ENCODE peak calls at places on chromosomes 11 and 22, in eight cellular contexts. One of them, this sample, is unnamed.

GRCh38 chr11:58561394-58562102 is 14.1 kb downstream of the LPXN start:
- DNase-seq in SK-N-SH: no peak
- DNase-seq in MM.1S: no peak
- DNase-seq in neural progenitor cell: peak
- DNase-seq in GM23338: no peak
- DNase-seq in OCI-LY7: no peak
- DNase-seq in HCT116: no peak
- DNase-seq in hepatocyte: no peak
- DNase-seq in this sample: no peak

GRCh38 chr11:118930152-118930712 is 4.5 kb upstream of the BCL9L start:
- DNase-seq in SK-N-SH: peak
- DNase-seq in MM.1S: peak
- DNase-seq in neural progenitor cell: peak
- DNase-seq in GM23338: peak
- DNase-seq in OCI-LY7: peak
- DNase-seq in HCT116: peak
- DNase-seq in hepatocyte: peak
- DNase-seq in this sample: peak

GRCh38 chr11:134033276-134033675 is 35.6 kb upstream of the JAM3 start:
- DNase-seq in SK-N-SH: no peak
- DNase-seq in MM.1S: no peak
- DNase-seq in neural progenitor cell: no peak
- DNase-seq in GM23338: no peak
- DNase-seq in OCI-LY7: no peak
- DNase-seq in HCT116: no peak
- DNase-seq in hepatocyte: no peak
- DNase-seq in this sample: no peak

GRCh38 chr11:68857037-68857586 is 15.4 kb upstream of the CPT1A start:
- DNase-seq in SK-N-SH: no peak
- DNase-seq in MM.1S: no peak
- DNase-seq in neural progenitor cell: no peak
- DNase-seq in GM23338: no peak
- DNase-seq in OCI-LY7: no peak
- DNase-seq in HCT116: no peak
- DNase-seq in hepatocyte: no peak
- DNase-seq in this sample: peak

GRCh38 chr11:13216019-13217006 is 61.3 kb upstream of the BMAL1 start:
- DNase-seq in SK-N-SH: no peak
- DNase-seq in MM.1S: no peak
- DNase-seq in neural progenitor cell: peak
- DNase-seq in GM23338: peak
- DNase-seq in OCI-LY7: no peak
- DNase-seq in HCT116: peak
- DNase-seq in hepatocyte: peak
- DNase-seq in this sample: peak

GRCh38 chr11:119759324-119759723 is 30.3 kb upstream of the NECTIN1 start:
- DNase-seq in SK-N-SH: no peak
- DNase-seq in MM.1S: no peak
- DNase-seq in neural progenitor cell: no peak
- DNase-seq in GM23338: no peak
- DNase-seq in OCI-LY7: no peak
- DNase-seq in HCT116: peak
- DNase-seq in hepatocyte: peak
- DNase-seq in this sample: peak

GRCh38 chr11:125871391-125872137 is 15.9 kb upstream of the HYLS1 start:
- DNase-seq in SK-N-SH: peak
- DNase-seq in MM.1S: peak
- DNase-seq in neural progenitor cell: peak
- DNase-seq in GM23338: peak
- DNase-seq in OCI-LY7: peak
- DNase-seq in HCT116: peak
- DNase-seq in hepatocyte: peak
- DNase-seq in this sample: peak

GRCh38 chr11:11075515-11076171 is 217.8 kb upstream of the ZBED5 start:
- DNase-seq in SK-N-SH: peak
- DNase-seq in MM.1S: no peak
- DNase-seq in neural progenitor cell: no peak
- DNase-seq in GM23338: peak
- DNase-seq in OCI-LY7: no peak
- DNase-seq in HCT116: no peak
- DNase-seq in hepatocyte: no peak
- DNase-seq in this sample: peak

GRCh38 chr22:46287873-46288751 is 8.6 kb upstream of the GTSE1 start:
- DNase-seq in SK-N-SH: no peak
- DNase-seq in MM.1S: peak
- DNase-seq in neural progenitor cell: no peak
- DNase-seq in GM23338: no peak
- DNase-seq in OCI-LY7: peak
- DNase-seq in HCT116: no peak
- DNase-seq in hepatocyte: no peak
- DNase-seq in this sample: no peak

DNA sequence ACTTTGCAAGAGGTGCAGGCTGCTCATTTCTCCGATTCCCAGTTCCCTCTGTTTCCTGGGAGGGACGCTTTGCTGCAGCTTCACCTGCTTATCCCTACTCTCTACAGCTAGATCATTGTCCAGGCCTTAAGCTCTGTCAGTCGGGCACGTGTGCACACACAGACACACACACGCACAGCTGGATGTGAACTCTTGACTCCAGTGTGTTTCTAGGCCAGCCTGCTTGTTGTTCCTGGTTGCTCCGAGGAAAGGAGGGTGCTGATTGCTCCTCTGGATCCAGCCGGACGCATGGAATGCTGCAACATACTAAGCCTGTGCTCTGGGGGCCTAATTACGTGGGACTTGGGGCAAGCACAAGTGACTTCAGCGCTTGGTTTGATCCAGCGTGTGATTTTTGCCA is 19.7 kb downstream of the ZNRF3 start:
- DNase-seq in SK-N-SH: no peak
- DNase-seq in MM.1S: no peak
- DNase-seq in neural progenitor cell: no peak
- DNase-seq in GM23338: no peak
- DNase-seq in OCI-LY7: no peak
- DNase-seq in HCT116: no peak
- DNase-seq in hepatocyte: no peak
- DNase-seq in this sample: no peak
- TF ChIP-seq EZH2phosphoT487 in SK-N-SH: no peak
- TF ChIP-seq EZH2phosphoT487 in MM.1S: no peak
- TF ChIP-seq EZH2phosphoT487 in neural progenitor cell: no peak
- TF ChIP-seq EZH2phosphoT487 in GM23338: no peak
- TF ChIP-seq EZH2phosphoT487 in OCI-LY7: no peak
- TF ChIP-seq EZH2phosphoT487 in HCT116: no peak
- TF ChIP-seq EZH2phosphoT487 in hepatocyte: no peak
- TF ChIP-seq EZH2phosphoT487 in this sample: no peak

DNA sequence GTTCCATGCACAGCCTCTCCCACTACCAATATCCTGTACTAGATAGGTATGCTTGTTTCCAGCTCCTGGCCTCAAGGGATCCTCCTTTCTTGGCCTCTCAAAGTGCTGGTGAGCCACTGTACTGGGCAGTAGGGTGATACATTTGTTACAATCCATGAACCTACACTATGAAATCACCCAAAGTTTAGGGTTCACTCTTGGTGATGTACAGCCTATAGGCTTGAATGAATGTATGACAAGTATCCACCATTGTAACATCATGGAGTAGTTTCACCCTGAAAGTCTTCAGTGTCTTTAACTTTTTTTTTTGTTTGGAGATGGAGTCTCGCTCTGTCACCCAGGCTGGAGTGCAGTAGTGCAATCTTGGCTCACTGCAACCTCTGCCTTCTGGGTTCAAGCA is 31.8 kb downstream of the TRIOBP start:
- DNase-seq in SK-N-SH: no peak
- DNase-seq in MM.1S: no peak
- DNase-seq in neural progenitor cell: no peak
- DNase-seq in GM23338: no peak
- DNase-seq in OCI-LY7: no peak
- DNase-seq in HCT116: no peak
- DNase-seq in hepatocyte: no peak
- DNase-seq in this sample: no peak
- H2AFZ ChIP-seq in SK-N-SH: no peak
- H2AFZ ChIP-seq in MM.1S: peak
- H2AFZ ChIP-seq in neural progenitor cell: no peak
- H2AFZ ChIP-seq in GM23338: no peak
- H2AFZ ChIP-seq in OCI-LY7: no peak
- H2AFZ ChIP-seq in HCT116: no peak
- H2AFZ ChIP-seq in hepatocyte: no peak
- H2AFZ ChIP-seq in this sample: no peak

GRCh38 chr11:73729594-73730206 is 31.2 kb downstream of the RAB6A start:
- DNase-seq in SK-N-SH: peak
- DNase-seq in MM.1S: no peak
- DNase-seq in neural progenitor cell: peak
- DNase-seq in GM23338: peak
- DNase-seq in OCI-LY7: peak
- DNase-seq in HCT116: peak
- DNase-seq in hepatocyte: peak
- DNase-seq in this sample: peak
- TF ChIP-seq CTCF in SK-N-SH: peak
- TF ChIP-seq CTCF in MM.1S: peak
- TF ChIP-seq CTCF in neural progenitor cell: peak
- TF ChIP-seq CTCF in GM23338: peak
- TF ChIP-seq CTCF in OCI-LY7: peak
- TF ChIP-seq CTCF in HCT116: peak
- TF ChIP-seq CTCF in hepatocyte: no peak
- TF ChIP-seq CTCF in this sample: peak

DNA sequence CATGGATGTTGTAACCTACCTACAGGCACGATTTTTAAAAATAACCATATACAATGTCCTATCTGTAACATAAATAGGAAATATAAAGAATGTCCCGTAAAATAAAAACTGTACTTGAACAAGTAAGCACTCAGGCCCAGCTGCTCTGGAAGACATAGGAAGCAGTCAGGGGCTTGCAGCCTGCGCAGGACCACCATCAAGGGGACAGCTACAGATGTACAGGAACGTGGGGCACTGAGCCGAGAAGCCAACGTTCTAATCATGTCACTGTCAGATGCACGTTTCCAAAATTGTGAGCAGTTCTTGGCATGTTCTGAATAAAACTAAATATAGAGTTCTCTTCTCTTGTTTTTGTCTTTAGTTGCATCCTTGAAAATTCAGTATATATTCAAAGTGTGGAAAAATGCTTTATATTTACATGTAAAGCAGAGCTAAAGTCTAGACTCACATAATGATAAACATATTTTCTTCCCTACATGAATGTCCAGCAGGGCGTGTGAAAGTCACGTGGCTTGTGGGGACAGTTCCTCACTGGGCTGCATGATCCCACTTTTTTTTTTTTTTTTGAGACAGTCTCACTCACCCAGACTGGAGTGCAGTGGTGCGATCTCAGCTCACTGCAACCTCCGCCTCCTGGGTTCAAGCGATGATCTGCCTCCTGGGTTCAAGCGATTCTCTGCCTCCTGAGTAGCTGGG is 28.4 kb upstream of the TSPAN18 start:
- DNase-seq in SK-N-SH: no peak
- DNase-seq in MM.1S: no peak
- DNase-seq in neural progenitor cell: no peak
- DNase-seq in GM23338: no peak
- DNase-seq in OCI-LY7: no peak
- DNase-seq in HCT116: no peak
- DNase-seq in hepatocyte: no peak
- DNase-seq in this sample: no peak
- TF ChIP-seq EZH2phosphoT487 in SK-N-SH: no peak
- TF ChIP-seq EZH2phosphoT487 in MM.1S: no peak
- TF ChIP-seq EZH2phosphoT487 in neural progenitor cell: no peak
- TF ChIP-seq EZH2phosphoT487 in GM23338: no peak
- TF ChIP-seq EZH2phosphoT487 in OCI-LY7: no peak
- TF ChIP-seq EZH2phosphoT487 in HCT116: no peak
- TF ChIP-seq EZH2phosphoT487 in hepatocyte: no peak
- TF ChIP-seq EZH2phosphoT487 in this sample: no peak

GRCh38 chr22:23898006-23898974 is 4.1 kb downstream of the MIF start:
- DNase-seq in SK-N-SH: no peak
- DNase-seq in MM.1S: no peak
- DNase-seq in neural progenitor cell: no peak
- DNase-seq in GM23338: no peak
- DNase-seq in OCI-LY7: no peak
- DNase-seq in HCT116: no peak
- DNase-seq in hepatocyte: no peak
- DNase-seq in this sample: no peak

GRCh38 chr22:23899042-23899745 is 5.0 kb downstream of the MIF start:
- DNase-seq in SK-N-SH: no peak
- DNase-seq in MM.1S: no peak
- DNase-seq in neural progenitor cell: no peak
- DNase-seq in GM23338: no peak
- DNase-seq in OCI-LY7: no peak
- DNase-seq in HCT116: no peak
- DNase-seq in hepatocyte: no peak
- DNase-seq in this sample: no peak

GRCh38 chr22:23903328-23903971 is 9.3 kb downstream of the MIF start:
- DNase-seq in SK-N-SH: no peak
- DNase-seq in MM.1S: no peak
- DNase-seq in neural progenitor cell: no peak
- DNase-seq in GM23338: no peak
- DNase-seq in OCI-LY7: no peak
- DNase-seq in HCT116: no peak
- DNase-seq in hepatocyte: no peak
- DNase-seq in this sample: no peak

GRCh38 chr22:23904855-23905254 is 10.7 kb downstream of the MIF start:
- DNase-seq in SK-N-SH: no peak
- DNase-seq in MM.1S: peak
- DNase-seq in neural progenitor cell: no peak
- DNase-seq in GM23338: no peak
- DNase-seq in OCI-LY7: peak
- DNase-seq in HCT116: no peak
- DNase-seq in hepatocyte: no peak
- DNase-seq in this sample: no peak

GRCh38 chr22:23901600-23901999 is 7.4 kb downstream of the MIF start:
- DNase-seq in SK-N-SH: no peak
- DNase-seq in MM.1S: no peak
- DNase-seq in neural progenitor cell: no peak
- DNase-seq in GM23338: no peak
- DNase-seq in OCI-LY7: no peak
- DNase-seq in HCT116: no peak
- DNase-seq in hepatocyte: no peak
- DNase-seq in this sample: no peak
- H2AFZ ChIP-seq in SK-N-SH: no peak
- H2AFZ ChIP-seq in MM.1S: no peak
- H2AFZ ChIP-seq in neural progenitor cell: no peak
- H2AFZ ChIP-seq in GM23338: no peak
- H2AFZ ChIP-seq in OCI-LY7: no peak
- H2AFZ ChIP-seq in HCT116: no peak
- H2AFZ ChIP-seq in hepatocyte: no peak
- H2AFZ ChIP-seq in this sample: no peak

DNA sequence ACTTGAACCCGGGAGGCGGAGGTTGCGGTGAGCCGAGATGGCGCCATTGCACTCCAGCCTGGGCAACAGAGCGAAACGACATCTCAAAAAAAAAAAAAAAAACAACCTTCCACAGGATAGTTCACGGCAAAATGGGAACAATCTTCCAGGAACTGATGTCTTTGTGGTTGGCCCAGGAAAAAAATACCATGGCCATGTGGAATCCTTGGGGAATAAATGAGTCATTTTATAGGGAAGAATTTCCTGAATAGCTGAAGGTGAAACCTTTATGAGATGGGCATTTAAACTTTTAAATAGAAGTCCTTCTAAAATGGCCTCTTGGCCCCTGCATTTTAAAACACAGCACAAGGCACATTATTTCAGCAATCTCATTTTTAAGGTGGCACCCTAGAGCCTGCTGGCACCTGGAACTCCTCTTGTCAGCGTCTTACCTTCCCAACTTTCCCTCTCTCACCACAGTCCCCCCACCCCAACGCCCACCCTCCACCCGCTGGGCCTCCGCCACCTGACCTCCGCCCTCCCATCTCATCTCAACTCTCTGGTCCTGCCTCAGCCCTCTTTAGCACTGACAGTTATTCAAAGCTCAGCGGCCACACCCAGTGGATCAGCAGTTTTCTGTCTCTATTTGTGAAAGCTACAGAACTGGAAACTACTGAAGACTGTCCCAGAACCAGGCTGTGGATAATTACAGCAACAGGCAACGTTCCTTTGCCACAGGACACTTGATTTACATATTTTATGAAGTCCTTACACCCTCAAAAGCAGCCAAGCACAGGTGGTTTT is 43.1 kb downstream of the SCGB1A1 start:
- DNase-seq in SK-N-SH: no peak
- DNase-seq in MM.1S: peak
- DNase-seq in neural progenitor cell: no peak
- DNase-seq in GM23338: no peak
- DNase-seq in OCI-LY7: no peak
- DNase-seq in HCT116: no peak
- DNase-seq in hepatocyte: no peak
- DNase-seq in this sample: peak
- TF ChIP-seq CTCF in SK-N-SH: no peak
- TF ChIP-seq CTCF in MM.1S: no peak
- TF ChIP-seq CTCF in neural progenitor cell: no peak
- TF ChIP-seq CTCF in GM23338: no peak
- TF ChIP-seq CTCF in OCI-LY7: no peak
- TF ChIP-seq CTCF in HCT116: no peak
- TF ChIP-seq CTCF in hepatocyte: no peak
- TF ChIP-seq CTCF in this sample: no peak